ENCODE peak calls at places on chromosomes 6 and 20, in seven cellular contexts. D is mucosa of descending colon, E is heart left ventricle, U is HepG2, W is uterus, Z is left ventricle myocardium inferior, G is cardiac muscle cell. K is an unnamed sample. For H3K4me1, the result is how much of the 10 kb centered on the place peaks cover.

GRCh38 chr6:14545496-14545895 is 427.9 kb downstream of the CD83 start:
- DNase-seq in D (no peak), E (no peak), U (no peak), W (no peak), Z (no peak), G (no peak), K (no peak)

GRCh38 chr20:56271974-56272373 is 23.4 kb downstream of the MC3R start:
- DNase-seq in D (no peak), E (no peak), U (no peak), W (no peak), Z (no peak), G (no peak), K (no peak)

GRCh38 chr20:40635990-40636389 is 53.0 kb downstream of the MAFB start:
- DNase-seq in D (no peak), E (no peak), U (no peak), W (no peak), Z (no peak), G (no peak), K (peak)

GRCh38 chr6:11681770-11682169 is 96.8 kb downstream of the ADTRP start:
- DNase-seq in D (no peak), E (no peak), U (no peak), W (no peak), Z (no peak), G (no peak), K (no peak)

GRCh38 chr6:135325624-135326424 is 144.7 kb downstream of the MYB start:
- DNase-seq in D (no peak), E (no peak), U (no peak), W (no peak), Z (no peak), G (peak), K (no peak)

GRCh38 chr20:51597389-51598231 is 55.1 kb upstream of the NFATC2 start:
- DNase-seq in D (no peak), E (no peak), U (no peak), W (no peak), Z (no peak), G (no peak), K (no peak)

GRCh38 chr6:64831680-64832079 is 875.3 kb downstream of the EYS start:
- DNase-seq in D (no peak), E (no peak), U (no peak), W (no peak), Z (no peak), G (no peak), K (no peak)

GRCh38 chr20:38134427-38135281 is 30.4 kb downstream of the TGM2 start:
- DNase-seq in D (no peak), E (no peak), U (peak), W (no peak), Z (no peak), G (peak), K (peak)

GRCh38 chr6:18386302-18386976 is 711 bp upstream of the RNF144B start:
- DNase-seq in D (no peak), E (no peak), U (peak), W (peak), Z (no peak), G (peak), K (no peak)

GRCh38 chr20:52747736-52748135 is 224.4 kb upstream of the TSHZ2 start:
- DNase-seq in D (no peak), E (no peak), U (peak), W (peak), Z (no peak), G (peak), K (peak)

GRCh38 chr6:143549221-143549620 is 37.7 kb upstream of the FUCA2 start:
- DNase-seq in D (no peak), E (no peak), U (no peak), W (no peak), Z (no peak), G (no peak), K (no peak)

GRCh38 chr6:15148356-15149058 is 97.4 kb upstream of the JARID2 start:
- DNase-seq in D (no peak), E (no peak), U (peak), W (no peak), Z (no peak), G (peak), K (no peak)

GRCh38 chr6:127266178-127266891 is at the start of gene RNF146:
- DNase-seq in D (peak), E (peak), U (peak), W (peak), Z (peak), G (peak), K (peak)

GRCh38 chr6:112665815-112666214 is 318.7 kb downstream of the RFPL4B start:
- DNase-seq in D (no peak), E (no peak), U (no peak), W (no peak), Z (no peak), G (peak), K (no peak)

GRCh38 chr6:105646391-105646867 is 243.5 kb upstream of the PREP start:
- DNase-seq in D (no peak), E (no peak), U (no peak), W (no peak), Z (no peak), G (no peak), K (no peak)

GRCh38 chr20:20712004-20712473 is 405 bp downstream of the RALGAPA2 start:
- DNase-seq in D (no peak), E (no peak), U (peak), W (no peak), Z (no peak), G (no peak), K (peak)

GRCh38 chr6:75896526-75896925 is 147.5 kb downstream of the MYO6 start:
- DNase-seq in D (no peak), E (no peak), U (no peak), W (no peak), Z (no peak), G (no peak), K (no peak)

GRCh38 chr20:39823239-39823638 is 861.1 kb downstream of the DHX35 start:
- DNase-seq in D (no peak), E (peak), U (no peak), W (no peak), Z (no peak), G (peak), K (no peak)

GRCh38 chr6:166499350-166500163 is 86.9 kb downstream of the RAMACL start:
- DNase-seq in D (no peak), E (no peak), U (no peak), W (no peak), Z (no peak), G (no peak), K (no peak)

GRCh38 chr6:40881501-40881900 is 157.5 kb downstream of the UNC5CL start:
- DNase-seq in D (no peak), E (no peak), U (no peak), W (no peak), Z (no peak), G (no peak), K (no peak)

GRCh38 chr6:40877362-40877761 is 161.7 kb downstream of the UNC5CL start:
- DNase-seq in D (no peak), E (no peak), U (no peak), W (no peak), Z (no peak), G (no peak), K (no peak)

GRCh38 chr6:40874495-40874894 is 164.5 kb downstream of the UNC5CL start:
- DNase-seq in D (no peak), E (no peak), U (no peak), W (no peak), Z (no peak), G (no peak), K (peak)

GRCh38 chr6:40879169-40879568 is 159.9 kb downstream of the UNC5CL start:
- DNase-seq in D (no peak), E (no peak), U (no peak), W (no peak), Z (no peak), G (no peak), K (no peak)

DNA sequence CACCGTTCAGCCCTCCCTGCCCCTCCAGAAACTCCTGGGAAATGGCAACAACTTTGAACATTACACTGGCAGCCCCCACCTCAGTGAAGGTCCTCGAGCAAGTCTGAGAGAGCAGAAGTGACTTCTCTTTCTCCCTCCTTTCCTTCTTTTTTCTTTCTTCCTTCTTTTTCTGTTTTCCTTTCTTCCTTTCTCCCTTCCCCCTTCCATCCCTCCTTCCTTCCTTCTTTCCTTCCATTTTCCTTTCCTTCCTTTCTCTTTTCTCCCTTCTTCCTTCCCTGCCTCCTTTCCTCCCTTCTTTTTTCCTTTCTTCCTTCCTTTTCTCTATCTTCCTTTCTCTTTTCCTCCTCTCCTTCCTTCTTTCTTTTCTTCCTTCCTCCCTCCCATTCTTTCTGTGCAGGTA is 162.7 kb downstream of the UNC5CL start:
- DNase-seq in D (no peak), E (no peak), U (no peak), W (no peak), Z (no peak), G (no peak), K (no peak)
- TF ChIP-seq CTCF in D (no peak), E (no peak), U (no peak), W (no peak), Z (no peak), G (no peak), K (no peak)

GRCh38 chr20:46073024-46073423 is 16.7 kb downstream of the NCOA5 start:
- DNase-seq in D (no peak), E (no peak), U (no peak), W (no peak), Z (no peak), G (no peak), K (no peak)
- H3K4me1 ChIP-seq in D (under half), E (under half), U (under half), W (under half), Z (under half), G (under half), K (under half)

GRCh38 chr6:13220266-13220665 is 108.1 kb downstream of the TBC1D7 start:
- DNase-seq in D (no peak), E (no peak), U (no peak), W (no peak), Z (no peak), G (no peak), K (no peak)

GRCh38 chr6:13222048-13222447 is 106.3 kb downstream of the TBC1D7 start:
- DNase-seq in D (no peak), E (no peak), U (no peak), W (no peak), Z (no peak), G (no peak), K (no peak)

GRCh38 chr6:13215390-13215789 is 112.9 kb downstream of the TBC1D7 start:
- DNase-seq in D (no peak), E (no peak), U (no peak), W (no peak), Z (no peak), G (no peak), K (no peak)

GRCh38 chr6:13216236-13216933 is 112.0 kb downstream of the TBC1D7 start:
- DNase-seq in D (no peak), E (no peak), U (no peak), W (no peak), Z (no peak), G (no peak), K (no peak)

DNA sequence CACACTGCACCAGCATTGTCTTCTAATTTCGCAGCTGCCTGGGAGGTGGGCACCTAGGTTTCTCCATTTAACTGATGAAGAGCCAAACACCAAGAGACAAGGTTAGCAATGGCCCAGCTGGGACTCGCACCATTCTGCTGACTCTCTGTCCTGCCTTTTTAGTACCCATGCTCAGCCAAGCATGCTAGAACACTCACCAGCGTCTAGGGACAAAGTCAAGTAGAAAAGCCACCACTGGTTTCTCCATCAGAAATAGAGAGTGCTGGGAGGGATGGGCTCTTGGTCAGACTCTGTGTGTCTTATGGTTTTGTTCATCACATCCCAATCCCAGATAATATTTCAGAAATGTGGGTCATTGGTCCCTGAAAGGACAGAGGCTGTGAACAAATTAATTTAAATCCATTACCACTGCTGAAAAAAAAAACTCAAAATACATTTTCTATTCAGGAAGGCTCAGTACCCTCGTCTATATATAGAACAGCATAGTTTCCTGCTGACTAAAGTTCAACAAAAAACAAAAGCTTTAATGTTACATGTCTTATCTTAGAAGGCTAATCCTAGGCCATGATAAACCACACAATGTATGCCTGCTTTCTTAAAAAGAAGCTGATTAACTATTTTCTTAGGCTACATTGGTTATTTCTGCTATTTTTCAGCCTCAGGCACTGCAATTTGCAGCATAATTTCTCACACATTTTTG is 111.0 kb downstream of the TBC1D7 start:
- DNase-seq in D (no peak), E (no peak), U (peak), W (no peak), Z (no peak), G (peak), K (peak)
- TF ChIP-seq CTCF in D (no peak), E (no peak), U (no peak), W (no peak), Z (no peak), G (no peak), K (no peak)

DNA sequence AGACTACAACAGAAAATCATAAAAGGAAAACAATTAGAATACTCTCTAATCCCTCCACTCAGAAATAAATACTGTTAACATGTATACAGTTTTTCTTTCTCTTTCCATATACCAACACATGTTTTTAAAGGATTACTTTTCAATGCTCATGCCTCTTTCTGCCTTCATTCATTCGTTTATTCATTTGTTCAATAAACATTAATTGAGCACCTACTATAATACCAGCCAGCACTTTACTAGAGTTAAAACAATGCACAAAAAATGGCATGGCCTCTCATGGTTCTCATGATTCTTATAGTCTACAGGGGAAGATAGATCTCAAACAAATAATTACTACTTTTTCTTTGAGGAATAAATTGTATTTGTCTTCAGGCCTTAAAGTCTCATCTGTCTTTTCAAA is 70.3 kb upstream of the RIPOR2 start:
- DNase-seq in D (no peak), E (no peak), U (no peak), W (no peak), Z (no peak), G (no peak), K (no peak)
- H3K4me1 ChIP-seq in D (under half), E (under half), U (under half), W (under half), Z (under half), G (under half), K (under half)

DNA sequence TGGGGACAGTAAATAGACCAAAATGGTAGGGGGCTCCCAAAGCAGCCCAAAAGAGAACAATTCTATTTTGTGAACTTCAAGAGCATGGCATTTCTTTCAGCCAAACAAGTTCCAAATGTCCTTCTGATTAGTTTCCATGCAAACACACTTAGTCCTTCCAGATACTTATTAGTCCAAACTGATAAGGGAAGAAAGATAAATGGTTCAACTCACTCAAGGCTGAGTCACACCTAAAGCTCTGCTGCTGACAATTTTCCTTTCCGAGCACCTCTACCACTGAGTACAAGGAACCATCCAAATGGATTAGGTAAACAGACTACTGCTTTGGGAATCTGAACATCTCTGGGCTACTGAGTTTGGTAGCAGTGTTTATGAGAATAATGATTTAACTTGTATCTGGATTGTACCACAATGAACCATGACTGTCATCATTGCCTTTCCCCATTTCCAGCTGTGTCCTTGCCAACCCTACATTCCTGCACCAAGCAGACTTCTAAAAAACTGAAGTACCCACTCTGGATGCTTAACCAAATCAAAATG is 71.2 kb downstream of the TNFRSF21 start:
- DNase-seq in D (no peak), E (no peak), U (no peak), W (no peak), Z (no peak), G (peak), K (no peak)
- TF ChIP-seq CTCF in D (no peak), E (no peak), U (no peak), W (no peak), Z (no peak), G (no peak), K (no peak)

DNA sequence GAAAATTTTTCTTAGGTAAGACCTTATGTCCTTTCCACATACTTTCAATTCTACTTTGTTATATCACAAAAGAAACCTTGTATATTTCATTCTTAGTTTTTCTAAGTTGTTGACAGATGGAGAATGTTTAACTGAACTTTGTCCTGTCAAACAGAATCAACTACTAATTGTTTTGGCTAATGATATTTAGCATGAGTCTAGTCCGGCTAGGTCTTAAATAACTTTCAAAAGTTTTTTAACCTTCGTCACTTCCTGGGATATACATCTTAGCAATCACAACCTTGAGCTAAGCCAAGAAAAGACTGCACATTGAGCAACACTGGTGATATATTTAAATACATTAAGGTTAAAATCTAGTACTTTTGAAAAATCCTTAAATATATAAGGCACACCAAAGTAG is 62.9 kb upstream of the RUNX2 start:
- DNase-seq in D (no peak), E (no peak), U (peak), W (no peak), Z (no peak), G (peak), K (no peak)
- H3K4me1 ChIP-seq in D (under half), E (under half), U (under half), W (under half), Z (under half), G (under half), K (under half)

DNA sequence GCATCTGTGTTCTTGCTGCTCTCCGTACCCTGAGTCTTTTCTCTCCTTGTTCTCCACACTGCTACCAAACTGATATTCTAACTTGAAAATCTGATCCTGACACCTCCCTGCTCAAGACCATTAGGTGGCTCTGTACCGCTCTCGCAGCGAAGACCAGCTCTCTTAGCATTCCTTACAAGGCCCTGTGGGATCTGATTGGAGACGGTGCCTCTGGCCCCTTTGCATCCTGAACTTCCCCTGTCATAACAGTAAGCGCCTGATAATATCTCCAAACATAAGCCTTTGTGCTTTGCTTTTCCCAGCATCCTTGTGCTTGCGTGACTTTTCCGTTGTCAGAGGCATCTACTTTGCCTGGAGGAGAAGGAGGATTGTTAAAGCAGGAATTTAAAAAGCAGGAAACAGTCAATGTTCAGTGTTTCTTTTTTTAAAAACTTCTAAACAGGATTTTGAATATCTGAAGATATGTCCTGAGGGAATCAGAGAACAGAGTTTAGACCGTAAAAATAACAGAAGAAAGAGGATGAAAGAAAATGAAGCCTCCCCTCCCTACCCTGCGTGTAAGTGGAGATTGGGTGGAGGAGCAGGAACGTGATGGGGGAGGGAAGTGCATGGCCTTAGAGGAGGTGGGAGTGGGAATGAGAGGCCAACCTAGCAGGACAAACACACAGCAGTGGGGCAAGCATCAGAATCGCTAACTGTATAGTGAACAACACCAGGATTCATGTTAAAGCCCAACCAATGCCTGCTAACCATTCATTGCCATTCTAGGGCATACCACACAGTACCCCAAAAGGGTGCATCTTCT is 89.2 kb upstream of the STMND1 start:
- DNase-seq in D (no peak), E (no peak), U (no peak), W (peak), Z (no peak), G (peak), K (peak)
- TF ChIP-seq CTCF in D (no peak), E (no peak), U (peak), W (peak), Z (peak), G (peak), K (no peak)

GRCh38 chr6:136762022-136762975 is 30.0 kb downstream of the MAP3K5 start:
- DNase-seq in D (no peak), E (no peak), U (no peak), W (no peak), Z (no peak), G (no peak), K (no peak)

GRCh38 chr6:136763255-136763654 is 29.0 kb downstream of the MAP3K5 start:
- DNase-seq in D (no peak), E (no peak), U (no peak), W (no peak), Z (no peak), G (no peak), K (no peak)

GRCh38 chr6:136766274-136766673 is 26.0 kb downstream of the MAP3K5 start:
- DNase-seq in D (no peak), E (no peak), U (no peak), W (no peak), Z (no peak), G (no peak), K (no peak)

GRCh38 chr6:136764522-136764993 is 27.7 kb downstream of the MAP3K5 start:
- DNase-seq in D (no peak), E (no peak), U (no peak), W (no peak), Z (no peak), G (no peak), K (no peak)

GRCh38 chr6:136763716-136764521 is 28.4 kb downstream of the MAP3K5 start:
- DNase-seq in D (no peak), E (no peak), U (no peak), W (no peak), Z (no peak), G (no peak), K (no peak)
- H3K4me1 ChIP-seq in D (under half), E (half or more), U (under half), W (under half), Z (half or more), G (under half), K (under half)

GRCh38 chr20:32509639-32510066 is 75.5 kb downstream of the NOL4L start:
- DNase-seq in D (no peak), E (no peak), U (peak), W (no peak), Z (no peak), G (no peak), K (peak)
- TF ChIP-seq CTCF in D (no peak), E (no peak), U (peak), W (no peak), Z (no peak), G (no peak), K (peak)